ENCODE peak calls at places on chromosome 17, in seven cellular contexts. K is cardiac muscle cell, R is ascending aorta, Q is body of pancreas, Y is fibroblast of lung, V is A549, P is BE2C. T is an unnamed sample. For H3K4me1, the result is how much of the 10 kb centered on the place peaks cover.

GRCh38 chr17:42363767-42364585 is 24.3 kb downstream of the STAT3 start:
- DNase-seq in K (peak), R (peak), V (no peak), Q (no peak), P (no peak), Y (no peak), T (no peak)

GRCh38 chr17:55420067-55420775 is 1.4 kb downstream of the MMD start:
- DNase-seq in K (no peak), P (no peak), R (no peak), Q (peak), Y (no peak), V (no peak), T (no peak)

GRCh38 chr17:64661981-64662773 is at the start of gene SMURF2:
- DNase-seq in K (peak), P (peak), R (peak), V (peak), Q (peak), Y (peak), T (peak)

GRCh38 chr17:32496348-32497078 is 9.7 kb downstream of the CDK5R1 start:
- DNase-seq in R (peak), Y (peak), P (no peak), K (peak), V (no peak), Q (no peak), T (no peak)

GRCh38 chr17:9672691-9673090 is 27.4 kb downstream of the USP43 start:
- DNase-seq in V (no peak), Y (no peak), K (no peak), Q (no peak), P (no peak), R (no peak), T (no peak)

GRCh38 chr17:47388825-47389224 is 65.1 kb downstream of the EFCAB13 start:
- DNase-seq in R (no peak), K (no peak), Q (no peak), P (no peak), Y (no peak), V (no peak), T (no peak)

GRCh38 chr17:40564195-40564882 is 933 bp downstream of the CCR7 start:
- DNase-seq in R (no peak), V (no peak), Y (no peak), P (no peak), Q (no peak), K (no peak), T (no peak)

GRCh38 chr17:43118679-43119615 is 6.2 kb downstream of the BRCA1 start:
- DNase-seq in P (no peak), K (peak), Q (no peak), R (no peak), V (no peak), Y (peak), T (no peak)

GRCh38 chr17:8881606-8882005 is 14.1 kb upstream of the PIK3R6 start:
- DNase-seq in Q (no peak), P (no peak), R (no peak), V (no peak), Y (no peak), K (no peak), T (no peak)

GRCh38 chr17:42098747-42099399 is 600 bp upstream of the ZNF385C start:
- DNase-seq in P (peak), K (no peak), R (no peak), V (no peak), Y (no peak), Q (no peak), T (no peak)

GRCh38 chr17:30580916-30581315 is 103.7 kb downstream of the GOSR1 start:
- DNase-seq in V (no peak), Y (no peak), Q (no peak), R (no peak), K (no peak), P (no peak), T (no peak)

GRCh38 chr17:28961391-28961790 is 10.1 kb upstream of the PHF12 start:
- DNase-seq in Q (no peak), P (no peak), Y (no peak), R (no peak), K (no peak), V (no peak), T (no peak)

GRCh38 chr17:39487946-39488345 is 26.7 kb downstream of the CDK12 start:
- DNase-seq in R (no peak), Y (no peak), V (no peak), Q (no peak), K (no peak), P (no peak), T (no peak)

GRCh38 chr17:47643116-47643515 is 6.6 kb upstream of the KPNB1 start:
- DNase-seq in R (no peak), V (no peak), Q (no peak), K (no peak), P (no peak), Y (no peak), T (no peak)

GRCh38 chr17:44587339-44587738 is 30.1 kb downstream of the FZD2 start:
- DNase-seq in Y (peak), Q (peak), R (peak), V (peak), P (peak), K (peak), T (peak)

GRCh38 chr17:31926100-31926729 is 10.6 kb upstream of the SUZ12 start:
- DNase-seq in P (no peak), R (no peak), Y (no peak), Q (no peak), V (no peak), K (no peak), T (no peak)

GRCh38 chr17:77395609-77396008 is 254.8 kb downstream of the SEC14L1 start:
- DNase-seq in R (no peak), K (no peak), Y (no peak), V (no peak), Q (no peak), P (no peak), T (no peak)

GRCh38 chr17:77399319-77399959 is 258.7 kb downstream of the SEC14L1 start:
- DNase-seq in Y (no peak), P (no peak), Q (no peak), K (no peak), V (no peak), R (no peak), T (no peak)

GRCh38 chr17:77396610-77397009 is 255.8 kb downstream of the SEC14L1 start:
- DNase-seq in P (no peak), Q (no peak), K (no peak), R (no peak), Y (no peak), V (no peak), T (no peak)

GRCh38 chr17:77400445-77400870 is 259.7 kb downstream of the SEC14L1 start:
- DNase-seq in P (peak), V (no peak), K (peak), R (no peak), Q (no peak), Y (no peak), T (no peak)

GRCh38 chr17:77398274-77398673 is 257.5 kb downstream of the SEC14L1 start:
- DNase-seq in P (no peak), R (no peak), V (no peak), K (no peak), Y (no peak), Q (no peak), T (no peak)
- H3K4me1 ChIP-seq in P (under half), R (under half), V (under half), K (under half), Y (under half), Q (half or more), T (half or more)

GRCh38 chr17:80511222-80512180 is 33.1 kb upstream of the RPTOR start:
- DNase-seq in R (no peak), K (no peak), V (no peak), Y (no peak), Q (no peak), P (no peak), T (no peak)
- TF ChIP-seq CTCF in R (no peak), K (no peak), V (no peak), Y (no peak), Q (no peak), P (no peak), T (no peak)

DNA sequence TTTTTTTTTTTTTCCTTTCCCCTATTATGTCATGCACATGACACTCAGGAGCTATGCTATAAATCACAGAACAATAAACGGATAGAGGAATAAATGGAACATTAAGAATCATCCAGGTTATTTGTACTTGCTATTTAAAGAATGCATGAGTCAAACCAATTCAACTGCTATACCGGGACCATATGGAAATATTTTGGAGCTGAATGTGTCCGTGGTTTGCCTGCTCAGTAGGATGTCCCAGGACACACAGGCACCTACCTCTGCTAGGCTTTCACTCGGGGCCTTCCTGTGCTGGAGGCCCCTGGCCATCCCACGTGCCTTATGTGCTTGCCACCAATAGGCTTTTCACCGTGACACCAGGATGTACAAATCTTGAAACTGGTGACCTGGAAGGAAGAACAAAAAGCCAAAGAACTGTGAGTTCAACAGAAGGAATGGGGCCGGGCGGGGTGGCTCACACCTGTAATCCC is 15.3 kb upstream of the SEC14L1 start:
- DNase-seq in K (peak), P (no peak), V (peak), Q (no peak), R (no peak), Y (peak), T (no peak)
- H3K4me1 ChIP-seq in K (under half), P (under half), V (half or more), Q (under half), R (under half), Y (under half), T (under half)

DNA sequence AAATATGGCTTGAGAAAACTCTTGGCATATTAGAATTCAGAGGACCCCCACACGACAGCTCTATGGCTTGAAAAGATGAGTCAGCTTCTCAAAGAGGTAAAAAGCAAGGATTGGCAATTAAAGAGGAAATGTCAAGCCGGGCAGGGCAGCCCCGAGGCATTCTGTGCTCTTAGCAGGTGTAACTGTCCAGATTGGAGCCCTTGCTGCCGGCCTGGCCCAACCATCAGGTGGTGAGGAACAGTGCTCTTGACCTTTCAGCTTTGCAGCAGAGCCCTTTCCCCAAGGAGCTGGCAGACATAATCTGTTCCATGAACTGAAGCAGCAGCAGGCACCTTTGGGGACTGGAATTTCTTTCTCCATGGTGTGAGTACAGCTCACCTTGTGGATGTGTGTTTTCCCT is 287.8 kb downstream of the UTP18 start:
- DNase-seq in V (no peak), K (no peak), P (no peak), R (no peak), Y (no peak), Q (no peak), T (no peak)
- TF ChIP-seq CTCF in V (no peak), K (no peak), P (no peak), R (no peak), Y (no peak), Q (no peak), T (no peak)

GRCh38 chr17:17849147-17849820 is 12.5 kb upstream of the SREBF1 start:
- DNase-seq in P (no peak), Y (peak), V (no peak), R (peak), K (peak), Q (peak), T (peak)

GRCh38 chr17:17849863-17850373 is 13.1 kb upstream of the SREBF1 start:
- DNase-seq in R (no peak), V (peak), Q (peak), Y (peak), K (peak), P (no peak), T (no peak)

GRCh38 chr17:17853811-17854527 is 17.2 kb upstream of the SREBF1 start:
- DNase-seq in K (no peak), R (no peak), P (no peak), Q (no peak), V (no peak), Y (no peak), T (no peak)

GRCh38 chr17:17851101-17851500 is 14.3 kb upstream of the SREBF1 start:
- DNase-seq in Q (no peak), R (no peak), V (no peak), P (no peak), Y (no peak), K (no peak), T (no peak)

GRCh38 chr17:17851603-17852002 is 14.8 kb upstream of the SREBF1 start:
- DNase-seq in Q (no peak), V (no peak), P (no peak), K (no peak), R (no peak), Y (no peak), T (no peak)
- H3K4me1 ChIP-seq in Q (under half), V (under half), P (under half), K (under half), R (under half), Y (under half), T (under half)

GRCh38 chr17:73841431-73842060 is 197.3 kb upstream of the SDK2 start:
- DNase-seq in Y (peak), P (peak), Q (no peak), R (no peak), V (peak), K (peak), T (no peak)
- TF ChIP-seq CTCF in Y (no peak), P (peak), Q (no peak), R (peak), V (peak), K (peak), T (no peak)

T was measured in thoracic aorta.